ENCODE peak calls at places on chromosome 19, in seven cellular contexts. K, Q, U, Z, N, W and I are unnamed samples.

GRCh38 chr19:566403-566802 is 6.0 kb upstream of the BSG start:
- DNase-seq in K (peak; percentile 94), Q (no peak), U (no peak), Z (no peak), N (no peak), W (no peak), I (no peak)

GRCh38 chr19:40144151-40144550 is 47.1 kb upstream of the MAP3K10 start:
- DNase-seq in K (no peak), Q (no peak), U (no peak), Z (no peak), N (no peak), W (no peak), I (no peak)

GRCh38 chr19:54684537-54684936 is 21.8 kb downstream of the LILRB4 start:
- DNase-seq in K (no peak), Q (no peak), U (no peak), Z (no peak), N (no peak), W (no peak), I (no peak)

GRCh38 chr19:32748497-32748896 is 28.9 kb downstream of the TDRD12 start:
- DNase-seq in K (no peak), Q (no peak), U (no peak), Z (no peak), N (no peak), W (no peak), I (peak; percentile 49)

GRCh38 chr19:35337984-35338296 is 9.0 kb downstream of the CD22 start:
- DNase-seq in K (no peak), Q (no peak), U (no peak), Z (no peak), N (no peak), W (no peak), I (no peak)

GRCh38 chr19:12794936-12795335 is 3.6 kb downstream of the JUNB start:
- DNase-seq in K (no peak), Q (no peak), U (no peak), Z (no peak), N (no peak), W (no peak), I (no peak)

GRCh38 chr19:49459388-49459787 is 6.4 kb downstream of the ALDH16A1 start:
- DNase-seq in K (no peak), Q (no peak), U (no peak), Z (no peak), N (no peak), W (no peak), I (peak; percentile 54)

GRCh38 chr19:13156968-13157882 is 7.0 kb downstream of the IER2 start:
- DNase-seq in K (no peak), Q (no peak), U (no peak), Z (no peak), N (no peak), W (no peak), I (no peak)

GRCh38 chr19:43705729-43706128 is 10.1 kb upstream of the IRGC start:
- DNase-seq in K (no peak), Q (no peak), U (no peak), Z (no peak), N (no peak), W (no peak), I (no peak)

GRCh38 chr19:23527797-23528196 is 132.5 kb upstream of the ZNF91 start:
- DNase-seq in K (no peak), Q (no peak), U (no peak), Z (no peak), N (no peak), W (no peak), I (no peak)

GRCh38 chr19:36573948-36574726 is 1.0 kb upstream of the ZNF529 start:
- DNase-seq in K (no peak), Q (no peak), U (no peak), Z (no peak), N (no peak), W (no peak), I (no peak)

GRCh38 chr19:6199240-6199983 is 63.9 kb downstream of the ACSBG2 start:
- DNase-seq in K (peak; percentile 99), Q (peak; percentile 96), U (peak; percentile 99), Z (peak; percentile 100), N (peak; percentile 99), W (peak; percentile 99), I (peak; percentile 100)

GRCh38 chr19:35484637-35485036 is 5.6 kb downstream of the KRTDAP start:
- DNase-seq in K (no peak), Q (no peak), U (no peak), Z (no peak), N (no peak), W (no peak), I (no peak)

GRCh38 chr19:45558399-45558878 is 26.2 kb downstream of the OPA3 start:
- DNase-seq in K (no peak), Q (peak; percentile 41), U (peak; percentile 33), Z (peak; percentile 13), N (no peak), W (peak; percentile 34), I (peak; percentile 87)

GRCh38 chr19:2045501-2046045 is 5.5 kb downstream of the MKNK2 start:
- DNase-seq in K (no peak), Q (no peak), U (no peak), Z (no peak), N (peak; percentile 43), W (no peak), I (peak; percentile 57)

GRCh38 chr19:39824143-39825092 is 9.5 kb downstream of the DYRK1B start:
- DNase-seq in K (peak; percentile 89), Q (peak; percentile 92), U (peak; percentile 78), Z (peak; percentile 99), N (peak; percentile 93), W (peak; percentile 78), I (peak; percentile 96)

GRCh38 chr19:17794731-17795494 is at the start of gene B3GNT3:
- DNase-seq in K (no peak), Q (no peak), U (no peak), Z (peak; percentile 41), N (peak; percentile 90), W (no peak), I (peak; percentile 86)

GRCh38 chr19:15529774-15530372 is 21.5 kb downstream of the CYP4F22 start:
- DNase-seq in K (no peak), Q (no peak), U (no peak), Z (no peak), N (no peak), W (no peak), I (no peak)

GRCh38 chr19:13781547-13781946 is 7.3 kb downstream of the C19orf53 start:
- DNase-seq in K (peak; percentile 86), Q (no peak), U (no peak), Z (peak; percentile 85), N (peak; percentile 75), W (no peak), I (peak; percentile 93)

GRCh38 chr19:11380653-11381534 is 3.2 kb downstream of the EPOR start:
- DNase-seq in K (peak; percentile 97), Q (peak; percentile 95), U (peak; percentile 90), Z (peak; percentile 99), N (peak; percentile 97), W (peak; percentile 96), I (peak; percentile 98)

GRCh38 chr19:40716031-40716654 is 543 bp downstream of the COQ8B start:
- DNase-seq in K (peak; percentile 89), Q (no peak), U (peak; percentile 62), Z (peak; percentile 51), N (peak; percentile 84), W (peak; percentile 59), I (no peak)

GRCh38 chr19:13026478-13026999 is 31.3 kb downstream of the NFIX start:
- DNase-seq in K (no peak), Q (no peak), U (no peak), Z (peak; percentile 86), N (no peak), W (no peak), I (no peak)

GRCh38 chr19:21698215-21698614 is 69.2 kb downstream of the ZNF100 start:
- DNase-seq in K (no peak), Q (no peak), U (no peak), Z (no peak), N (no peak), W (no peak), I (peak; percentile 28)

GRCh38 chr19:48511800-48512503 is at the start of gene LMTK3:
- DNase-seq in K (no peak), Q (no peak), U (peak; percentile 63), Z (peak; percentile 87), N (peak; percentile 55), W (peak; percentile 57), I (peak; percentile 95)

GRCh38 chr19:2043269-2043641 is 7.8 kb downstream of the MKNK2 start:
- DNase-seq in K (peak; percentile 18), Q (no peak), U (no peak), Z (no peak), N (peak; percentile 46), W (no peak), I (no peak)

GRCh38 chr19:33080761-33081681 is at the start of gene GPATCH1:
- DNase-seq in K (peak; percentile 87), Q (peak; percentile 77), U (peak; percentile 83), Z (peak; percentile 84), N (peak; percentile 85), W (peak; percentile 82), I (peak; percentile 97)

GRCh38 chr19:45632468-45633196 is 6.6 kb downstream of the EML2 start:
- DNase-seq in K (peak; percentile 30), Q (no peak), U (peak; percentile 57), Z (peak; percentile 87), N (peak; percentile 90), W (peak; percentile 57), I (peak; percentile 99)

GRCh38 chr19:13103961-13104847 is 1.5 kb upstream of the LYL1 start:
- DNase-seq in K (peak; percentile 67), Q (no peak), U (peak; percentile 71), Z (no peak), N (no peak), W (peak; percentile 58), I (peak; percentile 97)

GRCh38 chr19:34345934-34346333 is 19.1 kb upstream of the GPI start:
- DNase-seq in K (no peak), Q (peak; percentile 75), U (peak; percentile 67), Z (peak; percentile 20), N (no peak), W (peak; percentile 68), I (peak; percentile 96)

GRCh38 chr19:41876847-41877489 is at the start of gene CD79A:
- DNase-seq in K (no peak), Q (no peak), U (no peak), Z (no peak), N (no peak), W (no peak), I (no peak)

GRCh38 chr19:32388393-32388724 is 17.2 kb upstream of the DPY19L3 start:
- DNase-seq in K (no peak), Q (no peak), U (no peak), Z (no peak), N (no peak), W (no peak), I (no peak)

GRCh38 chr19:17720487-17720839 is 1.2 kb downstream of the MAP1S start:
- DNase-seq in K (no peak), Q (no peak), U (no peak), Z (no peak), N (no peak), W (no peak), I (no peak)

GRCh38 chr19:55283548-55284393 is at the start of gene BRSK1:
- DNase-seq in K (peak; percentile 77), Q (no peak), U (peak; percentile 48), Z (peak; percentile 77), N (no peak), W (no peak), I (peak; percentile 96)

GRCh38 chr19:36686365-36687213 is 823 bp upstream of the ZNF567 start:
- DNase-seq in K (peak; percentile 17), Q (no peak), U (no peak), Z (peak; percentile 42), N (no peak), W (no peak), I (peak; percentile 40)

GRCh38 chr19:41328818-41329220 is 18.8 kb downstream of the CCDC97 start:
- DNase-seq in K (no peak), Q (no peak), U (no peak), Z (no peak), N (no peak), W (no peak), I (no peak)

GRCh38 chr19:6828698-6829633 is 56.5 kb downstream of the VAV1 start:
- DNase-seq in K (no peak), Q (peak; percentile 55), U (peak; percentile 13), Z (no peak), N (no peak), W (peak; percentile 37), I (peak; percentile 76)

GRCh38 chr19:38693380-38694223 is 46.2 kb downstream of the ACTN4 start:
- DNase-seq in K (no peak), Q (no peak), U (no peak), Z (no peak), N (no peak), W (no peak), I (peak; percentile 83)